ENCODE peak calls at places on chromosome 4, in four cellular contexts. One of them, this sample, is unnamed.
A peak's percentile ranks its signal among the peaks of the same experiment; 100 is the strongest.

GRCh38 chr4:78099058-78099457 is 41.9 kb downstream of the FRAS1 start:
- DNase-seq in foreskin keratinocyte: no peak
- DNase-seq in coronary artery: no peak
- DNase-seq in hepatocyte: no peak
- DNase-seq in this sample: no peak

GRCh38 chr4:152097371-152097770 is 336.6 kb upstream of the GATB start:
- DNase-seq in foreskin keratinocyte: no peak
- DNase-seq in coronary artery: no peak
- DNase-seq in hepatocyte: no peak
- DNase-seq in this sample: no peak

GRCh38 chr4:160825644-160826338 is 1338.0 kb downstream of the FSTL5 start:
- DNase-seq in foreskin keratinocyte: no peak
- DNase-seq in coronary artery: no peak
- DNase-seq in hepatocyte: no peak
- DNase-seq in this sample: no peak

GRCh38 chr4:170001688-170002267 is 24.4 kb downstream of the MFAP3L start:
- DNase-seq in foreskin keratinocyte: peak; percentile 25
- DNase-seq in coronary artery: no peak
- DNase-seq in hepatocyte: no peak
- DNase-seq in this sample: no peak

GRCh38 chr4:5033266-5033945 is 14.1 kb upstream of the CYTL1 start:
- DNase-seq in foreskin keratinocyte: no peak
- DNase-seq in coronary artery: no peak
- DNase-seq in hepatocyte: no peak
- DNase-seq in this sample: no peak

GRCh38 chr4:134200811-134201215 is 776 bp downstream of the PABPC4L start:
- DNase-seq in foreskin keratinocyte: no peak
- DNase-seq in coronary artery: no peak
- DNase-seq in hepatocyte: no peak
- DNase-seq in this sample: no peak

GRCh38 chr4:108991929-108992328 is 229.1 kb upstream of the ETNPPL start:
- DNase-seq in foreskin keratinocyte: peak; percentile 53
- DNase-seq in coronary artery: no peak
- DNase-seq in hepatocyte: no peak
- DNase-seq in this sample: no peak

GRCh38 chr4:107349732-107350131 is 313.6 kb upstream of the DKK2 start:
- DNase-seq in foreskin keratinocyte: no peak
- DNase-seq in coronary artery: no peak
- DNase-seq in hepatocyte: no peak
- DNase-seq in this sample: no peak

GRCh38 chr4:138053601-138054322 is 188.4 kb downstream of the SLC7A11 start:
- DNase-seq in foreskin keratinocyte: peak; percentile 94
- DNase-seq in coronary artery: no peak
- DNase-seq in hepatocyte: peak; percentile 78
- DNase-seq in this sample: no peak

GRCh38 chr4:20297800-20298199 is 46.1 kb downstream of the SLIT2 start:
- DNase-seq in foreskin keratinocyte: no peak
- DNase-seq in coronary artery: no peak
- DNase-seq in hepatocyte: no peak
- DNase-seq in this sample: no peak

GRCh38 chr4:96736352-96736889 is 896.5 kb downstream of the PDHA2 start:
- DNase-seq in foreskin keratinocyte: peak; percentile 91
- DNase-seq in coronary artery: no peak
- DNase-seq in hepatocyte: peak; percentile 32
- DNase-seq in this sample: no peak

DNA sequence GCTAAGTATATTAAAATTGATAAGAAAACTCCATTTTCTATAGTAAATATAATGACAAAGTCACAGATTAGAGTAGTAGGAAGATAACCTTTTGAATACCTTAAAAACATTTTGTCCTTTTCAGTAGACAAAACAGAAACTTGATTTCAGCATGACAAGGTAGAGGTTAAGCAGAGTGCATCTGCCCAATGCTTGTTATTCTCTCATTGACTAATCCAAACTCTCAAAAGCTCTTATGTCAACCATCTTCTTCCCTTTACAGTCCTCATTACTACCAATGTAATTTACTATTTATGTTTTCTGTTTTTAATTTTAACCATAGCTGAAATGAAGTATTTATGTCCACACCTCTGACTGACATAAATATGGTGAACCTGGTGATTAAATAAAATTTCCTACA is 11.1 kb downstream of the NIPAL1 start:
- DNase-seq in foreskin keratinocyte: no peak
- DNase-seq in coronary artery: no peak
- DNase-seq in hepatocyte: no peak
- DNase-seq in this sample: no peak
- TF ChIP-seq CTCF in foreskin keratinocyte: no peak
- TF ChIP-seq CTCF in coronary artery: no peak
- TF ChIP-seq CTCF in hepatocyte: no peak
- TF ChIP-seq CTCF in this sample: no peak

GRCh38 chr4:2909583-2909982 is 53.6 kb downstream of the NOP14 start:
- DNase-seq in foreskin keratinocyte: no peak
- DNase-seq in coronary artery: no peak
- DNase-seq in hepatocyte: no peak
- DNase-seq in this sample: no peak

GRCh38 chr4:2907706-2908293 is 55.4 kb downstream of the NOP14 start:
- DNase-seq in foreskin keratinocyte: no peak
- DNase-seq in coronary artery: no peak
- DNase-seq in hepatocyte: peak; percentile 34
- DNase-seq in this sample: no peak

GRCh38 chr4:2911868-2912267 is 51.3 kb downstream of the NOP14 start:
- DNase-seq in foreskin keratinocyte: no peak
- DNase-seq in coronary artery: peak; percentile 40
- DNase-seq in hepatocyte: no peak
- DNase-seq in this sample: no peak

GRCh38 chr4:2908686-2909085 is 54.5 kb downstream of the NOP14 start:
- DNase-seq in foreskin keratinocyte: no peak
- DNase-seq in coronary artery: no peak
- DNase-seq in hepatocyte: no peak
- DNase-seq in this sample: no peak

DNA sequence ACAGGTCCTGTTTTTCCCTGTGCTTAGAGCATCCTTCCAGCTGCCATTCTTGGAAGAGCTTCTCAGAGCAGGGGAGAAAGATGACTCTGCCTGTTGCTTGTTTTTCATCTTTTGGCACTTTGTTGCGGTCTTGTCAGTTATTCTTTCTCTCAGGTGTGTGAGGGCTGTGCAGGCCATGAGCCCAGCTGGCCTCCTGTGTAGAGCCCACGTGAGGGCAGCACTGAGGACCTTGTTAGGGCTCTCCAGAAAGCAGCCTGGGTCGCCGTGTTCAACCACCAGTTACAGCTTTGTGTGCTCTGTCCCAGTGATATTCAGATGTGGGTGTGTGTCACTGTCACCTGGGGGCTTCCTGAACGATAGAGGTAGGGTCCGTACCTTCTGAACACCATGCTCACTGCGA is 52.8 kb downstream of the NOP14 start:
- DNase-seq in foreskin keratinocyte: no peak
- DNase-seq in coronary artery: peak; percentile 35
- DNase-seq in hepatocyte: no peak
- DNase-seq in this sample: no peak
- TF ChIP-seq CTCF in foreskin keratinocyte: peak; percentile 24
- TF ChIP-seq CTCF in coronary artery: no peak
- TF ChIP-seq CTCF in hepatocyte: no peak
- TF ChIP-seq CTCF in this sample: no peak

GRCh38 chr4:156347412-156348075 is 393.9 kb upstream of the CTSO start:
- DNase-seq in foreskin keratinocyte: peak; percentile 67
- DNase-seq in coronary artery: no peak
- DNase-seq in hepatocyte: peak; percentile 14
- DNase-seq in this sample: no peak
- TF ChIP-seq CTCF in foreskin keratinocyte: no peak
- TF ChIP-seq CTCF in coronary artery: no peak
- TF ChIP-seq CTCF in hepatocyte: no peak
- TF ChIP-seq CTCF in this sample: no peak

GRCh38 chr4:150593996-150594395 is 12.0 kb downstream of the MAB21L2 start:
- DNase-seq in foreskin keratinocyte: no peak
- DNase-seq in coronary artery: no peak
- DNase-seq in hepatocyte: no peak
- DNase-seq in this sample: no peak
- TF ChIP-seq CTCF in foreskin keratinocyte: peak; percentile 40
- TF ChIP-seq CTCF in coronary artery: no peak
- TF ChIP-seq CTCF in hepatocyte: peak; percentile 5
- TF ChIP-seq CTCF in this sample: peak; percentile 50

DNA sequence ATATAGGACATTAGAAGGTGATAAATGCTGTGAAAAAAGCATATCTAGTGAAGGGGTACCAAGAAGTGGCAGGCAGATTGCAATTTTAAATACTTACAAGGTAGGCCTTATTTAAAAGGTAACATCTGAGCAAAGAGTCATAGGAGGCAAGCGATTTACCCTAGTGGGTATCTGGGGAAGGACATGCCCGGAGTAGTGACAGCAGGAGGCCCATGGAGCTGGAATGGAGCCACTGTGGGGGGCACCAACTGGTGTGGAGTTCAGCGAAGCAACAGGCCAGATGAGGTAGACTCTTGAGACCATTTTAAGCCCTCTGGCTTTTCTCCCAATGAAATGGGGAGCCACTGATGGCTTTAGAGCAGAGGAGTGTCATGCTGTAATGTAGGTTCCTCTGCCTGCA is 37.3 kb downstream of the SEC24D start:
- DNase-seq in foreskin keratinocyte: no peak
- DNase-seq in coronary artery: no peak
- DNase-seq in hepatocyte: no peak
- DNase-seq in this sample: no peak
- TF ChIP-seq CTCF in foreskin keratinocyte: no peak
- TF ChIP-seq CTCF in coronary artery: no peak
- TF ChIP-seq CTCF in hepatocyte: no peak
- TF ChIP-seq CTCF in this sample: no peak

GRCh38 chr4:101730291-101731117 is 60.0 kb upstream of the BANK1 start:
- DNase-seq in foreskin keratinocyte: peak; percentile 59
- DNase-seq in coronary artery: no peak
- DNase-seq in hepatocyte: peak; percentile 85
- DNase-seq in this sample: no peak
- TF ChIP-seq CTCF in foreskin keratinocyte: peak; percentile 85
- TF ChIP-seq CTCF in coronary artery: no peak
- TF ChIP-seq CTCF in hepatocyte: peak; percentile 70
- TF ChIP-seq CTCF in this sample: peak; percentile 65